ENCODE peak calls at places on chromosomes 13 and 19, in eight cellular contexts. K is fibroblast of lung, W is tibial nerve, P is breast epithelium, S is A549, C is thoracic aorta, Q is HL-60, D is psoas muscle. E is an unnamed sample.
A peak's percentile ranks its signal among the peaks of the same experiment; 100 is the strongest.

GRCh38 chr19:47445937-47446402 is 25.7 kb downstream of the SLC8A2 start:
- DNase-seq in D (peak; percentile 40), Q (peak; percentile 33), K (no peak), P (no peak), C (no peak), W (no peak), S (peak; percentile 59), E (no peak)

GRCh38 chr13:49635599-49636433 is 7.5 kb downstream of the ARL11 start:
- DNase-seq in P (no peak), S (no peak), K (peak; percentile 69), Q (no peak), D (no peak), C (no peak), W (no peak), E (no peak)

GRCh38 chr19:18460313-18460712 is 22.4 kb upstream of the ISYNA1 start:
- DNase-seq in C (peak; percentile 62), Q (no peak), W (peak; percentile 60), S (no peak), K (peak; percentile 84), D (peak; percentile 90), P (no peak), E (peak; percentile 91)

GRCh38 chr13:93775507-93776108 is 549.0 kb downstream of the GPC6 start:
- DNase-seq in W (no peak), S (no peak), P (no peak), K (peak; percentile 88), D (no peak), Q (no peak), C (no peak), E (no peak)

GRCh38 chr19:57803594-57804325 is 11.0 kb downstream of the ZNF552 start:
- DNase-seq in D (no peak), S (no peak), K (peak; percentile 99), C (no peak), P (no peak), W (no peak), Q (no peak), E (no peak)

GRCh38 chr13:110421696-110422395 is 114.8 kb downstream of the COL4A2 start:
- DNase-seq in W (no peak), K (peak; percentile 98), P (no peak), Q (no peak), S (no peak), D (no peak), C (no peak), E (no peak)

GRCh38 chr19:35852029-35852780 is at the start of gene NPHS1:
- DNase-seq in K (no peak), D (no peak), C (no peak), Q (no peak), W (no peak), P (no peak), S (no peak), E (no peak)

GRCh38 chr19:35306473-35307246 is 14.7 kb downstream of the MAG start:
- DNase-seq in K (no peak), Q (no peak), D (no peak), P (no peak), S (no peak), W (no peak), C (no peak), E (no peak)

GRCh38 chr13:72221276-72221962 is 354.4 kb upstream of the DACH1 start:
- DNase-seq in P (no peak), K (no peak), W (no peak), D (peak; percentile 15), S (peak; percentile 24), C (no peak), Q (peak; percentile 1), E (no peak)

GRCh38 chr19:28468701-28469459 is 744.1 kb downstream of the UQCRFS1 start:
- DNase-seq in P (no peak), K (peak; percentile 77), C (no peak), D (no peak), Q (no peak), S (no peak), W (no peak), E (no peak)

GRCh38 chr13:31996611-31997010 is 35.0 kb upstream of the FRY start:
- DNase-seq in W (no peak), P (no peak), D (no peak), Q (no peak), S (no peak), C (no peak), K (no peak), E (no peak)

GRCh38 chr19:47848871-47849473 is 10.1 kb upstream of the TPRX2 start:
- DNase-seq in S (peak; percentile 82), K (no peak), W (no peak), D (no peak), Q (no peak), P (no peak), C (no peak), E (no peak)

GRCh38 chr19:45087531-45087930 is 5.4 kb upstream of the PPP1R37 start:
- DNase-seq in K (no peak), D (no peak), W (no peak), S (no peak), C (no peak), Q (no peak), P (no peak), E (no peak)

GRCh38 chr19:58229255-58229639 is 533 bp downstream of the ZNF544 start:
- DNase-seq in Q (no peak), K (peak; percentile 25), W (no peak), D (no peak), P (no peak), C (no peak), S (peak; percentile 56), E (no peak)

GRCh38 chr19:19354007-19354406 is 33.4 kb downstream of the MAU2 start:
- DNase-seq in P (no peak), K (no peak), C (no peak), W (no peak), Q (no peak), D (no peak), S (no peak), E (no peak)

GRCh38 chr19:10803252-10803651 is 32.8 kb downstream of the TMED1 start:
- DNase-seq in P (no peak), K (no peak), Q (no peak), W (no peak), S (no peak), D (no peak), C (no peak), E (no peak)

GRCh38 chr19:10802479-10802878 is 33.5 kb downstream of the TMED1 start:
- DNase-seq in W (no peak), D (no peak), P (no peak), S (no peak), C (no peak), Q (no peak), K (no peak), E (no peak)

GRCh38 chr19:10808937-10809655 is 26.9 kb downstream of the TMED1 start:
- DNase-seq in P (no peak), W (no peak), S (peak; percentile 39), C (no peak), Q (peak; percentile 78), D (no peak), K (peak; percentile 56), E (no peak)

GRCh38 chr19:10805075-10805757 is 30.8 kb downstream of the TMED1 start:
- DNase-seq in S (no peak), Q (peak; percentile 90), P (no peak), W (no peak), K (no peak), C (no peak), D (no peak), E (no peak)

DNA sequence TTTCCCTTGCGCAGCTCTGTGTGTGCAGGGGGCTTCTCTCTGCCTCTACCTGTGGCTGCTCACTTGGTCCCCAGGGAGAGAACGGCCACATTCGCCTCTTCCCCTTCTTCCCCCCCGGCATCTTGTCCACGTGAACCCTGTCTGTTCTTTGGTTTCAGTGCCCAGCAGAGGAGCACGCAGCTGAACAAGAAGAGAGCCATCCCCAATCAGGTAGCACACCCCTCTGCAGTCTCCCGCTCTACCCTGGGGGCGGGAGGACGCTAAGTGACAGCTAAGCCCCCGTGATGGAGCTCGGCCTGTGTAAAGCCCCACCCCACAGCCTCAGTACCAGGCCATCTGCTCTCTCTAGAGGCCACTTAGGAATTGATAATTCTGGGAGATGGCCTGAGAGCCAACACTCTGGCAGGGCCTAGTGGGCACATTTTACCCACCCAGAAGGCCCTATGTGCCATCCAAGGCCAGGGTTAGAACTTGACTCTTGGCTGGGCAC is 30.2 kb downstream of the TMED1 start:
- DNase-seq in P (no peak), C (no peak), S (no peak), Q (no peak), K (no peak), D (no peak), W (no peak), E (no peak)
- H3K27ac ChIP-seq in P (no peak overlapping the region), C (no peak overlapping the region), S (no peak overlapping the region), Q (peak overlapping the region; percentile 67), K (no peak overlapping the region), D (no peak overlapping the region), W (no peak overlapping the region), E (no peak overlapping the region)

DNA sequence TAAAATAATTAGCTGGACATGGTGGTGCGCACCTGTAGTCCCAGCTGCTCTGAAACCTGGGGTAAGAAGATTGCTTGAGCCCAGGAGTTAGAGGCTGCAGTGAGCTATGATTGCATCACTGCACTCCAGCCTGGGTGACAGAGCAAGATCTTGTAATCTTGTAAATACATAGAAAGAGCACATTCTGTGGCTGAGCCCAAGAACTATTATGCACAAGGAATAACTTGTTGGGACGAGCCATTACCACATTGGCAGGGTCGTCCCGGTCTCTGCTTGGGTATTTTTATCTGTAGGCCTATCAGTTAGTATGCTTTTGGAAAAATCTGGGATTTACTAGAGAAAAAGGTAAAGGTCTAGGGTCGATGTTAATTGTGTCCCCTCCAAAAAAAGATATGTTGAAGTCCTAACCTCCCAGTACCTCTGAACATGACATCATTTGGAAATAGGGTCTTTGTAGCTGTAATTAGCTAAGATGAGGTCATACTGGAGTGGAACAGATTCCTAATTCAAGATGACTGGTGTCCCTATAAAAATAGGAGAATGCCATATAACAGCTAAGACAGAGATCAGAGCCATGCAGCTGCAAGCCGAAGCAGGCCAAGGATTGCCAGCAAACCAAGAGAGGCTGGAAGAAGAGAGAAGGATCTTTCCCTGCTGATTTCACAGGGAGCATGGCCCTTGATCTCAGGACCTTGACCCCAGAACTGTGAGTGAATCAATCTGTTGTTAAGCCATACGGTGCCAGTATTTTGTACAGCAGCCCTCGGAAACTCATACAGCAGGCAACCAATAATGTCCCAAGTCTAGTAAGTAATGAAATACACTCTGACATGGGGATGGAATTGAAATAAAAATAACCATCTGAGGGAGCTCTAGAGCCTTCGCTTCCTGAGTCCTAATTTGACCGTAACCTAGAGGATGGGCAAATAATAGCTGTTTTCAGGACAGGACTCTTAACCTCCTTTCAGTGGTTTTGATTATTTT is 77.0 kb downstream of the TM9SF2 start:
- DNase-seq in S (peak; percentile 22), Q (no peak), P (no peak), W (no peak), K (no peak), D (no peak), C (no peak), E (no peak)
- TF ChIP-seq CTCF in S (no peak), Q (no peak), P (no peak), W (no peak), K (peak; percentile 43), D (no peak), C (peak; percentile 28), E (no peak)

GRCh38 chr19:49812452-49812996 is 568 bp downstream of the FUZ start:
- DNase-seq in P (no peak), C (no peak), W (no peak), K (no peak), Q (no peak), D (no peak), S (no peak), E (no peak)
- H3K27ac ChIP-seq in P (peak overlapping the region; percentile 97), C (peak overlapping the region; percentile 84), W (peak overlapping the region; percentile 92), K (peak overlapping the region; percentile 91), Q (peak overlapping the region; percentile 95), D (peak overlapping the region; percentile 88), S (peak overlapping the region; percentile 92), E (peak overlapping the region; percentile 68)

GRCh38 chr13:28679628-28680027 is 20.7 kb downstream of the POMP start:
- DNase-seq in S (no peak), C (no peak), K (peak; percentile 14), P (no peak), D (no peak), Q (no peak), W (no peak), E (no peak)
- TF ChIP-seq CTCF in S (peak; percentile 45), C (peak; percentile 32), K (no peak), P (peak; percentile 27), D (peak; percentile 26), Q (no peak), W (peak; percentile 10), E (no peak)